ENCODE peak calls at places on chromosomes 7 and 10, in seven cellular contexts. Y is bronchial epithelial cell; B is HT1080; X is astrocyte of the cerebellum; W is stimulated activated CD8-positive, alpha-beta memory T cell treated with anti-CD3 and anti-CD28 coated beads, Interleukin-4, amount 100 ng/mL, for 48 hours; F is mesenteric fat pad; D is Peyer's patch. R is an unnamed sample.

GRCh38 chr10:94018107-94018506 is 24.4 kb downstream of the PLCE1 start:
- DNase-seq in Y (peak), B (no peak), X (no peak), W (no peak), F (no peak), D (no peak), R (no peak)

GRCh38 chr10:126867567-126868365 is 37.5 kb upstream of the DOCK1 start:
- DNase-seq in Y (no peak), B (peak), X (peak), W (no peak), F (no peak), D (no peak), R (no peak)

GRCh38 chr10:6958254-6958653 is 378.2 kb upstream of the PRKCQ start:
- DNase-seq in Y (no peak), B (no peak), X (no peak), W (no peak), F (no peak), D (no peak), R (no peak)

GRCh38 chr10:129496995-129497394 is 30.0 kb downstream of the MGMT start:
- DNase-seq in Y (no peak), B (no peak), X (no peak), W (no peak), F (no peak), D (no peak), R (no peak)

GRCh38 chr10:128516180-128516579 is 390.0 kb upstream of the MKI67 start:
- DNase-seq in Y (no peak), B (no peak), X (no peak), W (no peak), F (no peak), D (no peak), R (no peak)

GRCh38 chr10:2137549-2138174 is 400.3 kb upstream of the ADARB2 start:
- DNase-seq in Y (peak), B (peak), X (no peak), W (no peak), F (no peak), D (no peak), R (no peak)

GRCh38 chr10:119871881-119872609 is 598 bp downstream of the MCMBP start:
- DNase-seq in Y (peak), B (peak), X (no peak), W (peak), F (no peak), D (peak), R (peak)

GRCh38 chr10:97889461-97890265 is 40.0 kb downstream of the GOLGA7B start:
- DNase-seq in Y (peak), B (peak), X (no peak), W (no peak), F (no peak), D (no peak), R (peak)

GRCh38 chr10:35488228-35488627 is 116.9 kb upstream of the GJD4 start:
- DNase-seq in Y (no peak), B (no peak), X (no peak), W (no peak), F (no peak), D (no peak), R (no peak)

GRCh38 chr10:103153302-103153759 is 39.7 kb downstream of the NT5C2 start:
- DNase-seq in Y (no peak), B (no peak), X (peak), W (no peak), F (no peak), D (no peak), R (no peak)

GRCh38 chr7:141954334-141954733 is 7.6 kb upstream of the CLEC5A start:
- DNase-seq in Y (no peak), B (no peak), X (no peak), W (no peak), F (no peak), D (no peak), R (no peak)

GRCh38 chr10:129063212-129063611 is 403.8 kb upstream of the MGMT start:
- DNase-seq in Y (no peak), B (no peak), X (no peak), W (no peak), F (no peak), D (no peak), R (no peak)

GRCh38 chr7:19773361-19773760 is at the start of gene TMEM196:
- DNase-seq in Y (no peak), B (no peak), X (no peak), W (no peak), F (no peak), D (no peak), R (no peak)

GRCh38 chr10:94439275-94439861 is 37.0 kb downstream of the TBC1D12 start:
- DNase-seq in Y (peak), B (peak), X (peak), W (no peak), F (no peak), D (no peak), R (peak)

GRCh38 chr10:132498562-132499366 is 38.8 kb upstream of the INPP5A start:
- DNase-seq in Y (no peak), B (no peak), X (no peak), W (no peak), F (no peak), D (no peak), R (no peak)

GRCh38 chr10:23338155-23338828 is 6.3 kb downstream of the C10orf67 start:
- DNase-seq in Y (peak), B (peak), X (no peak), W (no peak), F (no peak), D (no peak), R (peak)

GRCh38 chr7:99314504-99314903 is 11.2 kb upstream of the ARPC1A start:
- DNase-seq in Y (peak), B (no peak), X (no peak), W (peak), F (peak), D (peak), R (peak)

GRCh38 chr10:15809450-15809849 is 50.9 kb downstream of the MINDY3 start:
- DNase-seq in Y (no peak), B (no peak), X (no peak), W (no peak), F (no peak), D (no peak), R (no peak)

GRCh38 chr10:13139671-13140070 is 21.7 kb upstream of the MCM10 start:
- DNase-seq in Y (no peak), B (no peak), X (no peak), W (no peak), F (no peak), D (no peak), R (no peak)

R was measured in mammary epithelial cell.